ENCODE peak calls at places on chromosome 12, in four cellular contexts. B is K562, T is IMR-90, S is endothelial cell of umbilical vein. V is an unnamed sample.

GRCh38 chr12:121087467-121088207 is 45.0 kb upstream of the P2RX7 start:
- DNase-seq in B (no peak), T (no peak), S (no peak), V (no peak)

GRCh38 chr12:106301241-106301610 is 1.3 kb upstream of the TCP11L2 start:
- DNase-seq in B (no peak), T (no peak), S (no peak), V (no peak)

GRCh38 chr12:89208661-89209096 is 143.6 kb downstream of the DUSP6 start:
- DNase-seq in B (no peak), T (peak; percentile 29), S (no peak), V (no peak)

GRCh38 chr12:132214906-132215643 is 70.8 kb downstream of the NOC4L start:
- DNase-seq in B (no peak), T (no peak), S (no peak), V (no peak)

GRCh38 chr12:55725556-55725955 is 3.3 kb downstream of the CD63 start:
- DNase-seq in B (no peak), T (no peak), S (no peak), V (no peak)

GRCh38 chr12:121858662-121859572 is at the start of gene HPD:
- DNase-seq in B (no peak), T (peak; percentile 76), S (no peak), V (no peak)

GRCh38 chr12:61923152-61923551 is 337.1 kb upstream of the USP15 start:
- DNase-seq in B (no peak), T (no peak), S (no peak), V (no peak)

GRCh38 chr12:22121224-22121623 is 75.2 kb downstream of the CMAS start:
- DNase-seq in B (no peak), T (no peak), S (no peak), V (no peak)

GRCh38 chr12:18546399-18546798 is 191.4 kb downstream of the PLCZ1 start:
- DNase-seq in B (no peak), T (peak; percentile 60), S (no peak), V (no peak)

GRCh38 chr12:108611884-108612415 is 14.1 kb upstream of the TMEM119 start:
- DNase-seq in B (peak; percentile 64), T (peak; percentile 89), S (peak; percentile 58), V (peak; percentile 71)

GRCh38 chr12:10718279-10718821 is 4.8 kb downstream of the YBX3 start:
- DNase-seq in B (no peak), T (peak; percentile 92), S (peak; percentile 69), V (no peak)

GRCh38 chr12:90090929-90091651 is 382.5 kb upstream of the ATP2B1 start:
- DNase-seq in B (no peak), T (peak; percentile 94), S (peak; percentile 12), V (peak; percentile 80)

GRCh38 chr12:67669925-67670631 is 21.5 kb downstream of the DYRK2 start:
- DNase-seq in B (no peak), T (no peak), S (no peak), V (no peak)

GRCh38 chr12:131076791-131077747 is 123.4 kb downstream of the ADGRD1 start:
- DNase-seq in B (no peak), T (no peak), S (no peak), V (no peak)

GRCh38 chr12:105355752-105356151 is 25.3 kb downstream of the C12orf75 start:
- DNase-seq in B (no peak), T (peak; percentile 72), S (no peak), V (no peak)

GRCh38 chr12:26389303-26389702 is 193.9 kb downstream of the SSPN start:
- DNase-seq in B (no peak), T (no peak), S (no peak), V (no peak)

GRCh38 chr12:47935196-47935595 is 28.2 kb upstream of the TMEM106C start:
- DNase-seq in B (no peak), T (peak; percentile 82), S (no peak), V (no peak)

GRCh38 chr12:127113945-127114344 is 1153.0 kb upstream of the TMEM132C start:
- DNase-seq in B (no peak), T (no peak), S (no peak), V (no peak)

GRCh38 chr12:52506858-52507715 is 13.1 kb downstream of the KRT5 start:
- DNase-seq in B (peak; percentile 21), T (peak; percentile 65), S (peak; percentile 24), V (no peak)

GRCh38 chr12:70418101-70418500 is 52.0 kb downstream of the KCNMB4 start:
- DNase-seq in B (no peak), T (no peak), S (no peak), V (no peak)

GRCh38 chr12:52903855-52904508 is 894 bp downstream of the KRT8 start:
- DNase-seq in B (peak; percentile 91), T (no peak), S (peak; percentile 68), V (no peak)

GRCh38 chr12:14771651-14772137 is 31.6 kb downstream of the WBP11 start:
- DNase-seq in B (no peak), T (no peak), S (no peak), V (no peak)

GRCh38 chr12:114444422-114445279 is 38.7 kb upstream of the TBX5 start:
- DNase-seq in B (no peak), T (no peak), S (no peak), V (no peak)

GRCh38 chr12:69415471-69416275 is 54.5 kb upstream of the FRS2 start:
- DNase-seq in B (peak; percentile 43), T (peak; percentile 95), S (peak; percentile 70), V (peak; percentile 9)

GRCh38 chr12:21566223-21566906 is 38.3 kb downstream of the GYS2 start:
- DNase-seq in B (no peak), T (no peak), S (no peak), V (no peak)

GRCh38 chr12:27163048-27163715 is 80.8 kb upstream of the C12orf71 start:
- DNase-seq in B (no peak), T (peak; percentile 69), S (peak; percentile 69), V (no peak)

GRCh38 chr12:4274960-4275868 is 1.7 kb downstream of the CCND2 start:
- DNase-seq in B (peak; percentile 26), T (peak; percentile 13), S (no peak), V (no peak)

GRCh38 chr12:66538970-66539369 is 139.9 kb downstream of the GRIP1 start:
- DNase-seq in B (no peak), T (no peak), S (no peak), V (no peak)

GRCh38 chr12:49776413-49776812 is 35.1 kb downstream of the TMBIM6 start:
- DNase-seq in B (peak; percentile 75), T (peak; percentile 79), S (peak; percentile 68), V (no peak)

GRCh38 chr12:42705863-42706262 is 116.3 kb upstream of the PRICKLE1 start:
- DNase-seq in B (no peak), T (peak; percentile 95), S (peak; percentile 90), V (no peak)

GRCh38 chr12:65430571-65431306 is 152.3 kb downstream of the MSRB3 start:
- DNase-seq in B (no peak), T (peak; percentile 63), S (peak; percentile 80), V (peak; percentile 21)

GRCh38 chr12:30630378-30631285 is 65.0 kb downstream of the IPO8 start:
- DNase-seq in B (no peak), T (no peak), S (no peak), V (no peak)

GRCh38 chr12:88729196-88729595 is 148.9 kb upstream of the KITLG start:
- DNase-seq in B (no peak), T (no peak), S (no peak), V (no peak)

GRCh38 chr12:120764766-120765165 is 39.1 kb downstream of the ACADS start:
- DNase-seq in B (no peak), T (no peak), S (no peak), V (no peak)

GRCh38 chr12:88810806-88811205 is 230.5 kb upstream of the KITLG start:
- DNase-seq in B (no peak), T (peak; percentile 31), S (no peak), V (no peak)

GRCh38 chr12:6554168-6554989 is 1.5 kb downstream of the IFFO1 start:
- DNase-seq in B (peak; percentile 79), T (peak; percentile 72), S (peak; percentile 80), V (no peak)

GRCh38 chr12:54074308-54074707 is 20.7 kb downstream of the HOXC4 start:
- DNase-seq in B (no peak), T (no peak), S (no peak), V (no peak)

GRCh38 chr12:57010627-57011224 is 4.4 kb upstream of the ZBTB39 start:
- DNase-seq in B (no peak), T (no peak), S (no peak), V (no peak)

GRCh38 chr12:110689002-110689600 is at the start of gene HVCN1:
- DNase-seq in B (peak; percentile 67), T (no peak), S (no peak), V (no peak)

GRCh38 chr12:103130564-103130963 is 173.1 kb downstream of the ASCL1 start:
- DNase-seq in B (no peak), T (no peak), S (no peak), V (no peak)
- H3K9me1 ChIP-seq in B (no peaks in the 10 kb centered on the region), T (no peaks in the 10 kb centered on the region), S (no peaks in the 10 kb centered on the region), V (no peaks in the 10 kb centered on the region)

DNA sequence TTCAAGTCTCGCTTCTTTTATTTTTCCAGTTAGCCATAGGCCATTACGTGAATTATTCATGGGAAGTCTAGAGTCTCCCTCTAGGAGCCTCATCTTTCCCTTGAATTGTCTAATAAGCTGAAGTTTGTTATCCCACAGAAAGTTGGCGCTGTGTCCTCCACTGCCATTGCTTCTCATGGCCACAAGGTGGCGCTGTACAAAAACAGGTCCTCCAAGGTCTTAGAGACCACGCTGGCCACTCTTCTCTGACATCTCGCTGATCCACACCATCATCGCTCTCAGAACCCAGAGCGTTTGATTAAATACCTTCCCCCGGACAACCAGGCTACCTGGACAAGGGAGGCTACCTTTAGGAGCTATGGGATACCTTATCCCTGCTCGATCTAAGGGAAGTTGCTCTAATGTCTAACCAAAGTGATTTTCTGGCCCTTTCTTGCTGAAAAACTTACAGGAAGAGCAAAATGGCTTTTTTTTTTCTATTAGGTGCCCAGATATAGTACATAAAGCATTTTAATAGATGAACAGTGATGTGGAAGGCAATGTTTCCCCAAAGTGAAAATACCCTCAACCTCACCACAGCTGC is 110.0 kb downstream of the CCDC60 start:
- DNase-seq in B (peak; percentile 72), T (no peak), S (peak; percentile 28), V (no peak)
- TF ChIP-seq CTCF in B (peak; percentile 99), T (peak; percentile 31), S (peak; percentile 90), V (peak; percentile 53)

GRCh38 chr12:253116-253831 is 9.4 kb downstream of the SLC6A13 start:
- DNase-seq in B (no peak), T (no peak), S (no peak), V (no peak)

GRCh38 chr12:256225-256624 is 6.4 kb downstream of the SLC6A13 start:
- DNase-seq in B (no peak), T (no peak), S (no peak), V (no peak)

GRCh38 chr12:254912-255311 is 7.7 kb downstream of the SLC6A13 start:
- DNase-seq in B (no peak), T (no peak), S (no peak), V (no peak)

GRCh38 chr12:252634-253033 is 10.0 kb downstream of the SLC6A13 start:
- DNase-seq in B (no peak), T (no peak), S (no peak), V (no peak)

GRCh38 chr12:254039-254438 is 8.6 kb downstream of the SLC6A13 start:
- DNase-seq in B (peak; percentile 25), T (no peak), S (no peak), V (no peak)
- H3K9ac ChIP-seq in B (no peak overlapping the region), T (no peak overlapping the region), S (no peak overlapping the region), V (no peak overlapping the region)

DNA sequence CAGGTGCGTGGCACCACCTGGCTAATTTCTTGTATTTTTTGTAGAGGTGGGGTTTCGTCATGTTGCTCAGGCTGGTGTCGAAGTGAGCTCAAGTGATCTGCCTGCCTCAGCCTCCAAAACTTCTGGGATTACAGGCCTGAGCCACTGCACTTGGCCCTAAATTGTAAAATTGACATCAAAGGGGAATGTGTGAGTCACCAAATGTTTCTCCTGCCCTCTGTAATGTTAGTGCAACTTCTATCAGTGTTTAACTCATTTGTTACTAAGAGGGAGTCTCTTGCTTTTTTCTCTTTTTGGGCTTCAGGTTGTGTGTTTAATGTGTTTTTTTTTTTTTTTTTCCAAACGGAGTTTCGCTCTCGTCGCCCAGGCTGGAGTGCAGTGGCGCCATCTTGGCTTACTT is 2.3 kb downstream of the TULP3 start:
- DNase-seq in B (no peak), T (peak; percentile 92), S (no peak), V (no peak)
- H3K9me1 ChIP-seq in B (no peaks in the 10 kb centered on the region), T (peaks cover 12% of the 10 kb centered on the region), S (no peaks in the 10 kb centered on the region), V (no peaks in the 10 kb centered on the region)

V was measured in keratinocyte.